ENCODE peak calls at places on chromosomes 4 and X, in eight cellular contexts. One of them, this sample, is unnamed.

GRCh38 chrX:11965436-11965835 is 172.8 kb upstream of the FRMPD4 start:
- DNase-seq in LoVo: no peak
- DNase-seq in CD4-positive, alpha-beta memory T cell: no peak
- DNase-seq in NCI-H2171: no peak
- DNase-seq in myocyte: no peak
- DNase-seq in effector CD4-positive, alpha-beta T cell: no peak
- DNase-seq in ovary: no peak
- DNase-seq in tibial artery: no peak
- DNase-seq in this sample: no peak

GRCh38 chrX:119252716-119253115 is 16.6 kb downstream of the PGRMC1 start:
- DNase-seq in ovary: no peak
- DNase-seq in effector CD4-positive, alpha-beta T cell: no peak
- DNase-seq in tibial artery: no peak
- DNase-seq in NCI-H2171: no peak
- DNase-seq in myocyte: no peak
- DNase-seq in CD4-positive, alpha-beta memory T cell: no peak
- DNase-seq in LoVo: no peak
- DNase-seq in this sample: no peak

GRCh38 chr4:137310593-137311490 is 221.5 kb downstream of the PCDH18 start:
- DNase-seq in NCI-H2171: no peak
- DNase-seq in ovary: no peak
- DNase-seq in tibial artery: no peak
- DNase-seq in myocyte: peak; percentile 67
- DNase-seq in effector CD4-positive, alpha-beta T cell: no peak
- DNase-seq in CD4-positive, alpha-beta memory T cell: no peak
- DNase-seq in LoVo: no peak
- DNase-seq in this sample: no peak

GRCh38 chr4:15078682-15079642 is 76.7 kb downstream of the CPEB2 start:
- DNase-seq in ovary: no peak
- DNase-seq in NCI-H2171: no peak
- DNase-seq in LoVo: no peak
- DNase-seq in myocyte: no peak
- DNase-seq in effector CD4-positive, alpha-beta T cell: no peak
- DNase-seq in tibial artery: no peak
- DNase-seq in CD4-positive, alpha-beta memory T cell: no peak
- DNase-seq in this sample: no peak

GRCh38 chr4:100098681-100099080 is 91.6 kb downstream of the DDIT4L start:
- DNase-seq in LoVo: no peak
- DNase-seq in NCI-H2171: no peak
- DNase-seq in tibial artery: no peak
- DNase-seq in ovary: no peak
- DNase-seq in effector CD4-positive, alpha-beta T cell: no peak
- DNase-seq in myocyte: no peak
- DNase-seq in CD4-positive, alpha-beta memory T cell: no peak
- DNase-seq in this sample: no peak

GRCh38 chrX:131704136-131704695 is 160.3 kb downstream of the OR13H1 start:
- DNase-seq in ovary: peak; percentile 92
- DNase-seq in myocyte: peak; percentile 40
- DNase-seq in effector CD4-positive, alpha-beta T cell: peak; percentile 90
- DNase-seq in tibial artery: no peak
- DNase-seq in CD4-positive, alpha-beta memory T cell: peak; percentile 88
- DNase-seq in LoVo: no peak
- DNase-seq in NCI-H2171: no peak
- DNase-seq in this sample: peak; percentile 19

GRCh38 chrX:134636859-134637258 is 21.4 kb downstream of the PLAC1 start:
- DNase-seq in CD4-positive, alpha-beta memory T cell: no peak
- DNase-seq in effector CD4-positive, alpha-beta T cell: no peak
- DNase-seq in ovary: no peak
- DNase-seq in myocyte: peak; percentile 46
- DNase-seq in tibial artery: no peak
- DNase-seq in NCI-H2171: peak; percentile 17
- DNase-seq in LoVo: no peak
- DNase-seq in this sample: no peak

GRCh38 chrX:153953342-153953830 is 8.9 kb upstream of the RENBP start:
- DNase-seq in CD4-positive, alpha-beta memory T cell: peak; percentile 78
- DNase-seq in ovary: peak; percentile 87
- DNase-seq in myocyte: peak; percentile 58
- DNase-seq in LoVo: no peak
- DNase-seq in effector CD4-positive, alpha-beta T cell: peak; percentile 77
- DNase-seq in NCI-H2171: peak; percentile 31
- DNase-seq in tibial artery: peak; percentile 56
- DNase-seq in this sample: peak; percentile 72

GRCh38 chr4:80336582-80336981 is 1.1 kb downstream of the CFAP299 start:
- DNase-seq in ovary: no peak
- DNase-seq in LoVo: peak; percentile 24
- DNase-seq in CD4-positive, alpha-beta memory T cell: no peak
- DNase-seq in NCI-H2171: no peak
- DNase-seq in tibial artery: no peak
- DNase-seq in myocyte: peak; percentile 13
- DNase-seq in effector CD4-positive, alpha-beta T cell: no peak
- DNase-seq in this sample: peak; percentile 22

GRCh38 chr4:37641352-37641751 is 44.8 kb downstream of the RELL1 start:
- DNase-seq in effector CD4-positive, alpha-beta T cell: no peak
- DNase-seq in tibial artery: no peak
- DNase-seq in ovary: no peak
- DNase-seq in CD4-positive, alpha-beta memory T cell: no peak
- DNase-seq in NCI-H2171: no peak
- DNase-seq in myocyte: no peak
- DNase-seq in LoVo: no peak
- DNase-seq in this sample: no peak

GRCh38 chr4:98828801-98829200 is 100.1 kb downstream of the EIF4E start:
- DNase-seq in effector CD4-positive, alpha-beta T cell: no peak
- DNase-seq in tibial artery: no peak
- DNase-seq in ovary: no peak
- DNase-seq in LoVo: peak; percentile 12
- DNase-seq in myocyte: no peak
- DNase-seq in CD4-positive, alpha-beta memory T cell: peak; percentile 22
- DNase-seq in NCI-H2171: no peak
- DNase-seq in this sample: no peak

GRCh38 chrX:68650491-68650890 is 3.0 kb downstream of the STARD8 start:
- DNase-seq in NCI-H2171: no peak
- DNase-seq in ovary: no peak
- DNase-seq in myocyte: no peak
- DNase-seq in tibial artery: no peak
- DNase-seq in CD4-positive, alpha-beta memory T cell: no peak
- DNase-seq in effector CD4-positive, alpha-beta T cell: no peak
- DNase-seq in LoVo: no peak
- DNase-seq in this sample: no peak

GRCh38 chrX:92270936-92271655 is 491.9 kb downstream of the PCDH11X start:
- DNase-seq in myocyte: no peak
- DNase-seq in tibial artery: no peak
- DNase-seq in effector CD4-positive, alpha-beta T cell: no peak
- DNase-seq in CD4-positive, alpha-beta memory T cell: no peak
- DNase-seq in ovary: no peak
- DNase-seq in LoVo: no peak
- DNase-seq in NCI-H2171: no peak
- DNase-seq in this sample: no peak

GRCh38 chr4:7342223-7342576 is 92.5 kb downstream of the PSAPL1 start:
- DNase-seq in CD4-positive, alpha-beta memory T cell: no peak
- DNase-seq in effector CD4-positive, alpha-beta T cell: no peak
- DNase-seq in tibial artery: no peak
- DNase-seq in LoVo: no peak
- DNase-seq in NCI-H2171: no peak
- DNase-seq in myocyte: no peak
- DNase-seq in ovary: no peak
- DNase-seq in this sample: no peak

GRCh38 chrX:70281951-70282350 is at the start of gene RAB41:
- DNase-seq in NCI-H2171: no peak
- DNase-seq in tibial artery: no peak
- DNase-seq in LoVo: no peak
- DNase-seq in myocyte: no peak
- DNase-seq in CD4-positive, alpha-beta memory T cell: no peak
- DNase-seq in ovary: no peak
- DNase-seq in effector CD4-positive, alpha-beta T cell: no peak
- DNase-seq in this sample: peak; percentile 16